ENCODE peak calls at places on chromosomes 4 and X, in eight cellular contexts. Z is Caki2, T is brain pericyte, Q is GM12891, B is nephron progenitor cell, P is bronchial epithelial cell, R is kidney glomerular epithelial cell, V is H1. E is an unnamed sample.

GRCh38 chr4:153748378-153748777 is 11.4 kb downstream of the RNF175 start:
- DNase-seq in Z (peak), T (peak), Q (no peak), B (no peak), P (peak), R (peak), V (no peak), E (no peak)

GRCh38 chr4:11720292-11720691 is 291.6 kb upstream of the HS3ST1 start:
- DNase-seq in Z (peak), T (no peak), Q (peak), B (no peak), P (peak), R (peak), V (no peak), E (no peak)

GRCh38 chrX:142998447-142999208 is 27.1 kb upstream of the SPANXN4 start:
- DNase-seq in Z (no peak), T (no peak), Q (no peak), B (no peak), P (no peak), R (no peak), V (no peak), E (no peak)

GRCh38 chr4:121243476-121243875 is 79.4 kb upstream of the TNIP3 start:
- DNase-seq in Z (no peak), T (no peak), Q (no peak), B (no peak), P (peak), R (no peak), V (no peak), E (no peak)

GRCh38 chr4:184167576-184167975 is 50.1 kb downstream of the ENPP6 start:
- DNase-seq in Z (no peak), T (no peak), Q (peak), B (no peak), P (no peak), R (no peak), V (no peak), E (no peak)

GRCh38 chr4:168666531-168666930 is 169.7 kb downstream of the PALLD start:
- DNase-seq in Z (peak), T (no peak), Q (no peak), B (no peak), P (no peak), R (peak), V (no peak), E (no peak)

GRCh38 chr4:108590776-108591175 is 29.6 kb upstream of the RPL34 start:
- DNase-seq in Z (no peak), T (no peak), Q (no peak), B (no peak), P (no peak), R (no peak), V (no peak), E (no peak)

GRCh38 chr4:106695846-106696245 is 327.3 kb upstream of the GIMD1 start:
- DNase-seq in Z (no peak), T (no peak), Q (no peak), B (no peak), P (no peak), R (no peak), V (no peak), E (no peak)

GRCh38 chr4:71290074-71290473 is 48.7 kb upstream of the SLC4A4 start:
- DNase-seq in Z (peak), T (no peak), Q (no peak), B (no peak), P (peak), R (peak), V (no peak), E (no peak)

GRCh38 chr4:7287918-7288280 is 95.6 kb downstream of the SORCS2 start:
- DNase-seq in Z (no peak), T (no peak), Q (no peak), B (no peak), P (no peak), R (no peak), V (no peak), E (no peak)

GRCh38 chr4:184705692-184706091 is 28.2 kb downstream of the CENPU start:
- DNase-seq in Z (no peak), T (no peak), Q (no peak), B (no peak), P (no peak), R (no peak), V (no peak), E (no peak)

E was measured in GM18507.